ENCODE peak calls at places on chromosomes 2 and 18, in nine cellular contexts. O, F, T, J, I, U, Y, M and D are unnamed samples.

GRCh38 chr2:240725266-240726060 is 33.8 kb downstream of the AQP12A start:
- DNase-seq in O (no peak), F (no peak), T (no peak), J (no peak), I (no peak), U (no peak), Y (no peak), M (no peak), D (no peak)

GRCh38 chr18:77138270-77138669 is 5.7 kb upstream of the MBP start:
- DNase-seq in O (no peak), F (no peak), T (no peak), J (no peak), I (no peak), U (no peak), Y (no peak), M (no peak), D (no peak)

GRCh38 chr2:241746084-241746483 is 11.7 kb downstream of the D2HGDH start:
- DNase-seq in O (no peak), F (no peak), T (no peak), J (no peak), I (no peak), U (no peak), Y (no peak), M (no peak), D (no peak)

GRCh38 chr18:7927119-7927518 is 360.0 kb downstream of the PTPRM start:
- DNase-seq in O (no peak), F (no peak), T (no peak), J (no peak), I (no peak), U (no peak), Y (no peak), M (no peak), D (no peak)

GRCh38 chr2:191677091-191677645 is 768 bp upstream of the NABP1 start:
- DNase-seq in O (peak; percentile 14), F (peak; percentile 55), T (peak; percentile 49), J (peak; percentile 86), I (peak; percentile 30), U (peak; percentile 41), Y (no peak), M (peak; percentile 39), D (no peak)

GRCh38 chr18:7789853-7790552 is 222.9 kb downstream of the PTPRM start:
- DNase-seq in O (no peak), F (peak; percentile 5), T (peak; percentile 79), J (peak; percentile 26), I (no peak), U (no peak), Y (peak; percentile 33), M (no peak), D (peak; percentile 20)

GRCh38 chr18:58087928-58088722 is 44.1 kb downstream of the NEDD4L start:
- DNase-seq in O (no peak), F (no peak), T (no peak), J (no peak), I (peak; percentile 75), U (no peak), Y (no peak), M (no peak), D (no peak)

GRCh38 chr2:12170151-12170550 is 423.7 kb downstream of the LPIN1 start:
- DNase-seq in O (no peak), F (no peak), T (no peak), J (no peak), I (no peak), U (no peak), Y (no peak), M (no peak), D (no peak)

GRCh38 chr2:38722271-38723115 is 28.7 kb downstream of the SRSF7 start:
- DNase-seq in O (no peak), F (peak; percentile 41), T (no peak), J (no peak), I (no peak), U (no peak), Y (no peak), M (peak; percentile 47), D (no peak)

GRCh38 chr2:176484838-176485237 is 215.6 kb downstream of the MTX2 start:
- DNase-seq in O (no peak), F (no peak), T (no peak), J (no peak), I (no peak), U (no peak), Y (no peak), M (no peak), D (no peak)

GRCh38 chr2:96817882-96818281 is 1.8 kb downstream of the CNNM3 start:
- DNase-seq in O (no peak), F (no peak), T (no peak), J (no peak), I (no peak), U (no peak), Y (no peak), M (no peak), D (no peak)

DNA sequence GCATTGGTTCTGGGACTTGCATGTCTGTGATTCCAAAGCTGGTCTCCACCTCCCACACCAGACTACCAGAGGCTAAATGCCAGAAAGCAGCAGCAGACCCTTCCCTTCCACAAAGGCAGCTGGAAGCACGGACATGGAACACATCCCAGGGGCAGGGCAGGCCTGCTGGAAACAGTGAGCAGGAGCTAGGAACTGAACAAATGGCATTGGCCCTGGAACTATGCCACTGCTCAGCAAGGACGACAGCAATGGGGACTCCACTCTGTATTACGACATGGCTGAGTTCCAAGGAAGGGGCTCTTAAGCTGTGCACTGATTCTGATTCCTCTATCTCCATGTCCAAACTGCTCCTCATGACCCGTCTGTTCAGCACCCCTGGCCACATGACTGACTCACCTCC is 77.8 kb upstream of the TFCP2L1 start:
- DNase-seq in O (no peak), F (no peak), T (no peak), J (no peak), I (no peak), U (no peak), Y (no peak), M (no peak), D (no peak)
- TF ChIP-seq CTCF in O (no peak), F (no peak), T (no peak), J (no peak), I (no peak), U (no peak), Y (no peak), M (no peak), D (no peak)

DNA sequence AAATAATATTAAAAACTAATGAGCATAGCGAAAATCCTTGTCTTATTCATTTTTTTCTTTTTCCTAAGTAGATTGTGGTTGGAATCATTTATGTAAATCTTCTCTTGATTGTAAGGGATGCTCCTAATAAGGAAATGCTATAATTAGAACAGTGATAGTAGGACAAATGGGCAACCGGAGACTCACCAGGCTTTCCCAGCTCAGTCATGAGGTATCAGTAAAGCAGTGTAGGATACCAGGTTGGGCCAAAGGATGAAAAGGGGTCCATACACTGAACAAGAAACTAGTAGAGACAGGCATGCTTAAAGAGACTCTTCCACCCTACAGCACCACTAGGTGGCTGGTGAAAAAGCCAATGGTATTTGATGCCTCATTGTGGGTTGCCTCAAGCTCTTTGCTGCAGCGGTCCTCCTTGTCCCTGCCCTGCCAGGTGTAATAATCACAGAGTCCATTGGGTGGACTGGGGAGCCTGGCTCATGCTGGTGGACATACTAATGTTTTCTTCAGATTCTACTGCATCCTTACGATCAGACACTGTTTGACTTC is 71.4 kb upstream of the FAM98A start:
- DNase-seq in O (no peak), F (no peak), T (peak; percentile 9), J (no peak), I (no peak), U (no peak), Y (no peak), M (no peak), D (no peak)
- TF ChIP-seq CTCF in O (no peak), F (no peak), T (peak; percentile 21), J (peak; percentile 14), I (no peak), U (no peak), Y (peak; percentile 25), M (peak; percentile 11), D (no peak)

GRCh38 chr2:232296766-232297525 is 81.6 kb upstream of the ALPP start:
- DNase-seq in O (no peak), F (no peak), T (no peak), J (no peak), I (no peak), U (no peak), Y (no peak), M (no peak), D (no peak)
- TF ChIP-seq CTCF in O (no peak), F (no peak), T (no peak), J (no peak), I (no peak), U (no peak), Y (no peak), M (no peak), D (no peak)

GRCh38 chr2:135043345-135043744 is 3.9 kb downstream of the MAP3K19 start:
- DNase-seq in O (no peak), F (no peak), T (no peak), J (no peak), I (no peak), U (no peak), Y (no peak), M (peak; percentile 19), D (peak; percentile 15)
- TF ChIP-seq CTCF in O (peak; percentile 39), F (peak; percentile 57), T (peak; percentile 63), J (peak; percentile 51), I (peak; percentile 23), U (no peak), Y (peak; percentile 68), M (peak; percentile 85), D (peak; percentile 44)

DNA sequence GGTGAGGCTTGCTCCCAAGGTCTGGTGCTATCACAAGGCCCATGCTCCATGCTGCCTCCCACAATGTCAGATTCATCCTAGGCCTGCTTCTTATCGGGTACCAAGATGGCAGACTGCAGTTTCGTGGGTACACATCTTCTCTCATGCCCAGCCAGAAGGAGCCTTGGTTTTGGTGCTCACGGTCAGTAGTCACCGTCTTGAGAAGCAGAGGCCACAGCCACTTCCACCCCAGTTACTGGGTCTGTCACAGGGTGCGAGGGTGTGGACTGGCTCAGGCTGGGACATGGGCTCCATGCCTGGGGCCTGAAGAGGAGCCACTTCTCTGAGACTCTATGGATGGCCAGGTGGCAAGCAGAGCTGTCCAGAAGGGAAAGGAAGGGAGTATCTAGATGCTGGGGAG is 178.8 kb upstream of the HS6ST1 start:
- DNase-seq in O (no peak), F (no peak), T (no peak), J (no peak), I (no peak), U (no peak), Y (no peak), M (no peak), D (no peak)
- TF ChIP-seq CTCF in O (no peak), F (no peak), T (no peak), J (no peak), I (no peak), U (no peak), Y (no peak), M (no peak), D (no peak)

GRCh38 chr2:208386546-208386945 is 20.0 kb upstream of the PTH2R start:
- DNase-seq in O (no peak), F (no peak), T (no peak), J (no peak), I (no peak), U (no peak), Y (no peak), M (no peak), D (no peak)

GRCh38 chr2:208389940-208390339 is 16.7 kb upstream of the PTH2R start:
- DNase-seq in O (no peak), F (no peak), T (no peak), J (no peak), I (no peak), U (no peak), Y (no peak), M (no peak), D (no peak)

DNA sequence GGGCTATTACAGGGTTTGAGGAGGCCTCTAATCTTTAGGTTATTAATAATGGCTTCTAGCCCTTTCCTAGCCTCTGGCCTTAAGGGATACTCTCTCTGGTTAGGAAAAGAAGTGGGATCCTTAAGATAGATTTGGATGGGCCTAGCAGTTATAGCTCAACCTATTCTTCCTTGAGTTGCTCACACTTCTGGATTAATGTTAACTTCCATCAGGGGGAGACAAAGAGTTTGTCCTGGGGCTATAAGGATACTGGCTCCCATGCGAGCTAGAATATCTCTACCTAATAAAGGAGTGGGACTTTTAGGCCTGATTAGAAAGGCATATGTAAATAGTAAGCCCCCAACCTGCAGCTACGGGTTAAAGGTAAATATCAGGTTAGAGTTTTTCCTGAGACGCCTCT is 14.3 kb upstream of the PTH2R start:
- DNase-seq in O (no peak), F (no peak), T (no peak), J (no peak), I (no peak), U (no peak), Y (no peak), M (no peak), D (no peak)
- TF ChIP-seq CTCF in O (no peak), F (no peak), T (peak; percentile 6), J (peak; percentile 34), I (no peak), U (no peak), Y (no peak), M (peak; percentile 34), D (no peak)